ENCODE peak calls at places on chromosomes 11 and 22, in nine cellular contexts. J is OCI-LY7; Y is kidney; P is mucosa of descending colon; D is left cardiac atrium; I is activated CD4-positive, alpha-beta T cell treated with anti-CD3 and anti-CD28 coated beads, Interleukin-2, amount 50 U/mL, for 1 hour; R is DMS 273 treated with DMSO at 0.1 percent for 48 hours; L is CD8-positive, alpha-beta memory T cell; T is AG09319. F is an unnamed sample.

GRCh38 chr22:22241554-22241898 is 3.1 kb upstream of the VPREB1 start:
- DNase-seq in J (no peak), Y (no peak), P (no peak), D (no peak), I (no peak), R (no peak), L (no peak), T (no peak), F (no peak)

GRCh38 chr11:7348432-7349298 is 97.0 kb downstream of the SYT9 start:
- DNase-seq in J (no peak), Y (no peak), P (no peak), D (peak), I (no peak), R (no peak), L (no peak), T (no peak), F (no peak)

GRCh38 chr11:32154275-32154674 is 63.4 kb downstream of the RCN1 start:
- DNase-seq in J (no peak), Y (no peak), P (no peak), D (no peak), I (no peak), R (no peak), L (no peak), T (no peak), F (no peak)

GRCh38 chr22:22877523-22878210 is 9.9 kb upstream of the IGLL5 start:
- DNase-seq in J (peak), Y (peak), P (peak), D (peak), I (peak), R (no peak), L (peak), T (peak), F (no peak)

GRCh38 chr11:72735495-72736027 is 16.6 kb downstream of the ARAP1 start:
- DNase-seq in J (no peak), Y (peak), P (no peak), D (peak), I (no peak), R (no peak), L (no peak), T (no peak), F (no peak)

GRCh38 chr11:9688716-9689511 is 25.0 kb downstream of the SWAP70 start:
- DNase-seq in J (peak), Y (no peak), P (no peak), D (no peak), I (no peak), R (no peak), L (peak), T (peak), F (no peak)

GRCh38 chr22:17774206-17774927 is at the start of gene BID:
- DNase-seq in J (peak), Y (peak), P (peak), D (peak), I (peak), R (no peak), L (peak), T (no peak), F (no peak)

GRCh38 chr11:63574856-63575602 is 11.8 kb upstream of the PLAAT2 start:
- DNase-seq in J (no peak), Y (no peak), P (peak), D (peak), I (no peak), R (no peak), L (no peak), T (no peak), F (no peak)

GRCh38 chr11:17639091-17639490 is 80.3 kb upstream of the MYOD1 start:
- DNase-seq in J (no peak), Y (no peak), P (no peak), D (no peak), I (no peak), R (no peak), L (no peak), T (no peak), F (no peak)

GRCh38 chr11:37597776-37598175 is 999.7 kb upstream of the RAG2 start:
- DNase-seq in J (no peak), Y (no peak), P (no peak), D (no peak), I (no peak), R (no peak), L (no peak), T (no peak), F (no peak)

GRCh38 chr11:110892741-110893285 is 180.6 kb upstream of the ARHGAP20 start:
- DNase-seq in J (no peak), Y (no peak), P (no peak), D (no peak), I (no peak), R (no peak), L (no peak), T (no peak), F (no peak)

GRCh38 chr11:118343981-118344521 is at the start of gene CD3G:
- DNase-seq in J (no peak), Y (peak), P (peak), D (no peak), I (peak), R (no peak), L (peak), T (no peak), F (no peak)

GRCh38 chr22:24542641-24543040 is 12.3 kb downstream of the GUCD1 start:
- DNase-seq in J (no peak), Y (no peak), P (no peak), D (no peak), I (no peak), R (no peak), L (no peak), T (no peak), F (no peak)

GRCh38 chr11:112293614-112294013 is 33.0 kb upstream of the PLET1 start:
- DNase-seq in J (no peak), Y (no peak), P (no peak), D (no peak), I (no peak), R (no peak), L (no peak), T (no peak), F (no peak)

GRCh38 chr22:35743466-35743865 is 25.8 kb downstream of the APOL5 start:
- DNase-seq in J (no peak), Y (no peak), P (no peak), D (no peak), I (no peak), R (no peak), L (no peak), T (no peak), F (no peak)

GRCh38 chr22:24169439-24170058 is 11.7 kb upstream of the SUSD2 start:
- DNase-seq in J (no peak), Y (no peak), P (no peak), D (no peak), I (no peak), R (no peak), L (peak), T (no peak), F (no peak)

GRCh38 chr22:47460870-47461269 is 698.4 kb downstream of the TBC1D22A start:
- DNase-seq in J (no peak), Y (no peak), P (no peak), D (no peak), I (no peak), R (no peak), L (no peak), T (no peak), F (no peak)

GRCh38 chr11:69378303-69379141 is 84.6 kb downstream of the MYEOV start:
- DNase-seq in J (no peak), Y (peak), P (peak), D (no peak), I (no peak), R (no peak), L (no peak), T (no peak), F (no peak)

GRCh38 chr22:36588285-36588684 is 59.3 kb upstream of the EIF3D start:
- DNase-seq in J (no peak), Y (peak), P (no peak), D (no peak), I (no peak), R (no peak), L (no peak), T (no peak), F (no peak)

GRCh38 chr11:108511851-108512474 is 13.8 kb upstream of the POGLUT3 start:
- DNase-seq in J (no peak), Y (no peak), P (no peak), D (no peak), I (no peak), R (no peak), L (no peak), T (no peak), F (no peak)

GRCh38 chr11:67384851-67385366 is 6.9 kb upstream of the RAD9A start:
- DNase-seq in J (no peak), Y (peak), P (peak), D (no peak), I (no peak), R (no peak), L (no peak), T (no peak), F (no peak)